ENCODE peak calls at places on chromosomes 16 and 17, in five cellular contexts. One of them, this sample, is unnamed.
A peak's percentile ranks its signal among the peaks of the same experiment; 100 is the strongest.

GRCh38 chr17:43026610-43027009 is 1.6 kb downstream of the RND2 start:
- DNase-seq in stimulated activated CD4-positive, alpha-beta T cell treated with anti-CD3 and anti-CD28 coated beads, Interleukin-12 subunit alpha, Interleukin-12 subunit beta, amount 100 ng/mL, for 4 hours: no peak
- DNase-seq in GM12878: no peak
- DNase-seq in Calu3: no peak
- DNase-seq in activated naive CD4-positive, alpha-beta T cell: no peak
- DNase-seq in this sample: no peak

GRCh38 chr16:1763521-1764511 is 7.5 kb downstream of the NME3 start:
- DNase-seq in GM12878: no peak
- DNase-seq in stimulated activated CD4-positive, alpha-beta T cell treated with anti-CD3 and anti-CD28 coated beads, Interleukin-12 subunit alpha, Interleukin-12 subunit beta, amount 100 ng/mL, for 4 hours: no peak
- DNase-seq in Calu3: no peak
- DNase-seq in activated naive CD4-positive, alpha-beta T cell: no peak
- DNase-seq in this sample: no peak

GRCh38 chr17:3891626-3892094 is 1.2 kb downstream of the CAMKK1 start:
- DNase-seq in GM12878: no peak
- DNase-seq in activated naive CD4-positive, alpha-beta T cell: no peak
- DNase-seq in stimulated activated CD4-positive, alpha-beta T cell treated with anti-CD3 and anti-CD28 coated beads, Interleukin-12 subunit alpha, Interleukin-12 subunit beta, amount 100 ng/mL, for 4 hours: no peak
- DNase-seq in Calu3: no peak
- DNase-seq in this sample: no peak

GRCh38 chr16:11506816-11507305 is 79.9 kb downstream of the LITAF start:
- DNase-seq in activated naive CD4-positive, alpha-beta T cell: no peak
- DNase-seq in GM12878: no peak
- DNase-seq in stimulated activated CD4-positive, alpha-beta T cell treated with anti-CD3 and anti-CD28 coated beads, Interleukin-12 subunit alpha, Interleukin-12 subunit beta, amount 100 ng/mL, for 4 hours: no peak
- DNase-seq in Calu3: no peak
- DNase-seq in this sample: no peak

GRCh38 chr16:30786936-30787612 is at the start of gene ZNF629:
- DNase-seq in GM12878: no peak
- DNase-seq in stimulated activated CD4-positive, alpha-beta T cell treated with anti-CD3 and anti-CD28 coated beads, Interleukin-12 subunit alpha, Interleukin-12 subunit beta, amount 100 ng/mL, for 4 hours: peak; percentile 44
- DNase-seq in Calu3: peak; percentile 78
- DNase-seq in activated naive CD4-positive, alpha-beta T cell: peak; percentile 13
- DNase-seq in this sample: no peak

GRCh38 chr16:79076039-79076767 is 524.3 kb downstream of the MAF start:
- DNase-seq in GM12878: no peak
- DNase-seq in stimulated activated CD4-positive, alpha-beta T cell treated with anti-CD3 and anti-CD28 coated beads, Interleukin-12 subunit alpha, Interleukin-12 subunit beta, amount 100 ng/mL, for 4 hours: no peak
- DNase-seq in activated naive CD4-positive, alpha-beta T cell: no peak
- DNase-seq in Calu3: no peak
- DNase-seq in this sample: no peak

GRCh38 chr17:51850206-51850605 is 308.3 kb downstream of the CA10 start:
- DNase-seq in activated naive CD4-positive, alpha-beta T cell: no peak
- DNase-seq in Calu3: no peak
- DNase-seq in stimulated activated CD4-positive, alpha-beta T cell treated with anti-CD3 and anti-CD28 coated beads, Interleukin-12 subunit alpha, Interleukin-12 subunit beta, amount 100 ng/mL, for 4 hours: no peak
- DNase-seq in GM12878: no peak
- DNase-seq in this sample: no peak

GRCh38 chr17:74197801-74198200 is 5.7 kb upstream of the RPL38 start:
- DNase-seq in activated naive CD4-positive, alpha-beta T cell: no peak
- DNase-seq in Calu3: no peak
- DNase-seq in GM12878: no peak
- DNase-seq in stimulated activated CD4-positive, alpha-beta T cell treated with anti-CD3 and anti-CD28 coated beads, Interleukin-12 subunit alpha, Interleukin-12 subunit beta, amount 100 ng/mL, for 4 hours: no peak
- DNase-seq in this sample: no peak

GRCh38 chr17:66431080-66431795 is 128.8 kb downstream of the PRKCA start:
- DNase-seq in GM12878: no peak
- DNase-seq in Calu3: no peak
- DNase-seq in stimulated activated CD4-positive, alpha-beta T cell treated with anti-CD3 and anti-CD28 coated beads, Interleukin-12 subunit alpha, Interleukin-12 subunit beta, amount 100 ng/mL, for 4 hours: no peak
- DNase-seq in activated naive CD4-positive, alpha-beta T cell: no peak
- DNase-seq in this sample: no peak

GRCh38 chr16:82384017-82384416 is 214.0 kb upstream of the MPHOSPH6 start:
- DNase-seq in GM12878: no peak
- DNase-seq in stimulated activated CD4-positive, alpha-beta T cell treated with anti-CD3 and anti-CD28 coated beads, Interleukin-12 subunit alpha, Interleukin-12 subunit beta, amount 100 ng/mL, for 4 hours: no peak
- DNase-seq in Calu3: no peak
- DNase-seq in activated naive CD4-positive, alpha-beta T cell: no peak
- DNase-seq in this sample: no peak

GRCh38 chr16:77282345-77282744 is 83.1 kb downstream of the SYCE1L start:
- DNase-seq in activated naive CD4-positive, alpha-beta T cell: no peak
- DNase-seq in GM12878: no peak
- DNase-seq in Calu3: no peak
- DNase-seq in stimulated activated CD4-positive, alpha-beta T cell treated with anti-CD3 and anti-CD28 coated beads, Interleukin-12 subunit alpha, Interleukin-12 subunit beta, amount 100 ng/mL, for 4 hours: no peak
- DNase-seq in this sample: no peak

GRCh38 chr17:45312477-45313418 is 4.1 kb downstream of the MAP3K14 start:
- DNase-seq in Calu3: no peak
- DNase-seq in activated naive CD4-positive, alpha-beta T cell: peak; percentile 9
- DNase-seq in stimulated activated CD4-positive, alpha-beta T cell treated with anti-CD3 and anti-CD28 coated beads, Interleukin-12 subunit alpha, Interleukin-12 subunit beta, amount 100 ng/mL, for 4 hours: peak; percentile 22
- DNase-seq in GM12878: no peak
- DNase-seq in this sample: no peak

GRCh38 chr17:34305606-34306005 is 13.6 kb upstream of the CCL8 start:
- DNase-seq in Calu3: no peak
- DNase-seq in stimulated activated CD4-positive, alpha-beta T cell treated with anti-CD3 and anti-CD28 coated beads, Interleukin-12 subunit alpha, Interleukin-12 subunit beta, amount 100 ng/mL, for 4 hours: no peak
- DNase-seq in GM12878: no peak
- DNase-seq in activated naive CD4-positive, alpha-beta T cell: no peak
- DNase-seq in this sample: no peak

GRCh38 chr16:1674751-1675664 is 3.1 kb upstream of the JPT2 start:
- DNase-seq in Calu3: no peak
- DNase-seq in stimulated activated CD4-positive, alpha-beta T cell treated with anti-CD3 and anti-CD28 coated beads, Interleukin-12 subunit alpha, Interleukin-12 subunit beta, amount 100 ng/mL, for 4 hours: no peak
- DNase-seq in GM12878: no peak
- DNase-seq in activated naive CD4-positive, alpha-beta T cell: no peak
- DNase-seq in this sample: no peak

GRCh38 chr17:4590981-4591453 is 6.7 kb downstream of the SMTNL2 start:
- DNase-seq in stimulated activated CD4-positive, alpha-beta T cell treated with anti-CD3 and anti-CD28 coated beads, Interleukin-12 subunit alpha, Interleukin-12 subunit beta, amount 100 ng/mL, for 4 hours: no peak
- DNase-seq in GM12878: no peak
- DNase-seq in activated naive CD4-positive, alpha-beta T cell: no peak
- DNase-seq in Calu3: no peak
- DNase-seq in this sample: no peak

GRCh38 chr17:10327640-10328039 is 45.2 kb downstream of the MYH13 start:
- DNase-seq in Calu3: peak; percentile 67
- DNase-seq in activated naive CD4-positive, alpha-beta T cell: peak; percentile 22
- DNase-seq in GM12878: peak; percentile 35
- DNase-seq in stimulated activated CD4-positive, alpha-beta T cell treated with anti-CD3 and anti-CD28 coated beads, Interleukin-12 subunit alpha, Interleukin-12 subunit beta, amount 100 ng/mL, for 4 hours: peak; percentile 57
- DNase-seq in this sample: no peak

GRCh38 chr17:72297326-72298115 is 176.7 kb downstream of the SOX9 start:
- DNase-seq in stimulated activated CD4-positive, alpha-beta T cell treated with anti-CD3 and anti-CD28 coated beads, Interleukin-12 subunit alpha, Interleukin-12 subunit beta, amount 100 ng/mL, for 4 hours: no peak
- DNase-seq in activated naive CD4-positive, alpha-beta T cell: no peak
- DNase-seq in GM12878: no peak
- DNase-seq in Calu3: no peak
- DNase-seq in this sample: no peak

GRCh38 chr17:59266748-59267147 is 46.4 kb downstream of the GDPD1 start:
- DNase-seq in stimulated activated CD4-positive, alpha-beta T cell treated with anti-CD3 and anti-CD28 coated beads, Interleukin-12 subunit alpha, Interleukin-12 subunit beta, amount 100 ng/mL, for 4 hours: no peak
- DNase-seq in Calu3: no peak
- DNase-seq in GM12878: no peak
- DNase-seq in activated naive CD4-positive, alpha-beta T cell: no peak
- DNase-seq in this sample: no peak

GRCh38 chr17:43994272-43995149 is 9.9 kb upstream of the NAGS start:
- DNase-seq in activated naive CD4-positive, alpha-beta T cell: peak; percentile 54
- DNase-seq in Calu3: peak; percentile 81
- DNase-seq in stimulated activated CD4-positive, alpha-beta T cell treated with anti-CD3 and anti-CD28 coated beads, Interleukin-12 subunit alpha, Interleukin-12 subunit beta, amount 100 ng/mL, for 4 hours: peak; percentile 64
- DNase-seq in GM12878: no peak
- DNase-seq in this sample: no peak

GRCh38 chr17:418421-418751 is 65.8 kb upstream of the RPH3AL start:
- DNase-seq in activated naive CD4-positive, alpha-beta T cell: peak; percentile 38
- DNase-seq in stimulated activated CD4-positive, alpha-beta T cell treated with anti-CD3 and anti-CD28 coated beads, Interleukin-12 subunit alpha, Interleukin-12 subunit beta, amount 100 ng/mL, for 4 hours: no peak
- DNase-seq in Calu3: no peak
- DNase-seq in GM12878: no peak
- DNase-seq in this sample: no peak

GRCh38 chr16:87185313-87185712 is 131.9 kb downstream of the C16orf95 start:
- DNase-seq in activated naive CD4-positive, alpha-beta T cell: no peak
- DNase-seq in Calu3: no peak
- DNase-seq in stimulated activated CD4-positive, alpha-beta T cell treated with anti-CD3 and anti-CD28 coated beads, Interleukin-12 subunit alpha, Interleukin-12 subunit beta, amount 100 ng/mL, for 4 hours: no peak
- DNase-seq in GM12878: no peak
- DNase-seq in this sample: no peak

GRCh38 chr16:86364653-86365380 is 145.5 kb upstream of the FOXF1 start:
- DNase-seq in activated naive CD4-positive, alpha-beta T cell: no peak
- DNase-seq in GM12878: no peak
- DNase-seq in Calu3: no peak
- DNase-seq in stimulated activated CD4-positive, alpha-beta T cell treated with anti-CD3 and anti-CD28 coated beads, Interleukin-12 subunit alpha, Interleukin-12 subunit beta, amount 100 ng/mL, for 4 hours: no peak
- DNase-seq in this sample: no peak

This sample was measured in esophagus squamous epithelium.